ENCODE peak calls at places on chromosomes 13 and 19, in eight cellular contexts. One of them, this sample, is unnamed.

GRCh38 chr13:76882431-76882830 is 3.8 kb downstream of the KCTD12 start:
- DNase-seq in transverse colon: peak; percentile 11
- DNase-seq in thoracic aorta: no peak
- DNase-seq in psoas muscle: no peak
- DNase-seq in heart right ventricle: no peak
- DNase-seq in fibroblast of lung: peak; percentile 74
- DNase-seq in A673: no peak
- DNase-seq in ovary: no peak
- DNase-seq in this sample: no peak

GRCh38 chr13:74214321-74214720 is 80.1 kb upstream of the KLF12 start:
- DNase-seq in ovary: no peak
- DNase-seq in thoracic aorta: no peak
- DNase-seq in A673: no peak
- DNase-seq in fibroblast of lung: no peak
- DNase-seq in transverse colon: no peak
- DNase-seq in psoas muscle: no peak
- DNase-seq in heart right ventricle: no peak
- DNase-seq in this sample: no peak

GRCh38 chr19:14407889-14408640 is 11.1 kb downstream of the DDX39A start:
- DNase-seq in ovary: no peak
- DNase-seq in heart right ventricle: no peak
- DNase-seq in thoracic aorta: no peak
- DNase-seq in fibroblast of lung: no peak
- DNase-seq in A673: no peak
- DNase-seq in psoas muscle: no peak
- DNase-seq in transverse colon: peak; percentile 87
- DNase-seq in this sample: no peak

GRCh38 chr19:14890616-14891379 is 4.9 kb upstream of the OR7A17 start:
- DNase-seq in heart right ventricle: no peak
- DNase-seq in thoracic aorta: no peak
- DNase-seq in A673: no peak
- DNase-seq in fibroblast of lung: no peak
- DNase-seq in psoas muscle: no peak
- DNase-seq in ovary: no peak
- DNase-seq in transverse colon: peak; percentile 8
- DNase-seq in this sample: no peak

GRCh38 chr13:110156186-110157065 is 150.5 kb downstream of the COL4A1 start:
- DNase-seq in heart right ventricle: no peak
- DNase-seq in psoas muscle: no peak
- DNase-seq in transverse colon: no peak
- DNase-seq in ovary: no peak
- DNase-seq in A673: no peak
- DNase-seq in thoracic aorta: no peak
- DNase-seq in fibroblast of lung: peak; percentile 27
- DNase-seq in this sample: no peak

GRCh38 chr19:52007436-52007804 is 591 bp downstream of the ZNF615 start:
- DNase-seq in thoracic aorta: no peak
- DNase-seq in transverse colon: no peak
- DNase-seq in heart right ventricle: no peak
- DNase-seq in fibroblast of lung: no peak
- DNase-seq in psoas muscle: no peak
- DNase-seq in ovary: peak; percentile 25
- DNase-seq in A673: peak; percentile 10
- DNase-seq in this sample: no peak

GRCh38 chr13:102322211-102322610 is 79.6 kb downstream of the FGF14 start:
- DNase-seq in psoas muscle: no peak
- DNase-seq in A673: peak; percentile 90
- DNase-seq in heart right ventricle: no peak
- DNase-seq in transverse colon: no peak
- DNase-seq in fibroblast of lung: no peak
- DNase-seq in thoracic aorta: no peak
- DNase-seq in ovary: no peak
- DNase-seq in this sample: no peak

GRCh38 chr19:42280761-42281174 is 11.7 kb downstream of the CIC start:
- DNase-seq in fibroblast of lung: no peak
- DNase-seq in psoas muscle: peak; percentile 78
- DNase-seq in A673: no peak
- DNase-seq in thoracic aorta: no peak
- DNase-seq in transverse colon: peak; percentile 49
- DNase-seq in heart right ventricle: peak; percentile 62
- DNase-seq in ovary: peak; percentile 83
- DNase-seq in this sample: no peak

GRCh38 chr19:28867978-28868377 is 345.0 kb downstream of the UQCRFS1 start:
- DNase-seq in A673: no peak
- DNase-seq in heart right ventricle: no peak
- DNase-seq in transverse colon: no peak
- DNase-seq in fibroblast of lung: no peak
- DNase-seq in psoas muscle: no peak
- DNase-seq in thoracic aorta: no peak
- DNase-seq in ovary: no peak
- DNase-seq in this sample: no peak

GRCh38 chr19:1856698-1857603 is 6.4 kb downstream of the KLF16 start:
- DNase-seq in ovary: peak; percentile 82
- DNase-seq in fibroblast of lung: peak; percentile 75
- DNase-seq in A673: no peak
- DNase-seq in transverse colon: peak; percentile 96
- DNase-seq in psoas muscle: peak; percentile 88
- DNase-seq in heart right ventricle: peak; percentile 80
- DNase-seq in thoracic aorta: peak; percentile 54
- DNase-seq in this sample: peak; percentile 89

GRCh38 chr19:51788936-51789795 is 5.8 kb upstream of the FPR3 start:
- DNase-seq in A673: no peak
- DNase-seq in transverse colon: no peak
- DNase-seq in psoas muscle: no peak
- DNase-seq in ovary: no peak
- DNase-seq in fibroblast of lung: no peak
- DNase-seq in thoracic aorta: no peak
- DNase-seq in heart right ventricle: no peak
- DNase-seq in this sample: peak; percentile 46

GRCh38 chr19:925087-925911 is 536 bp upstream of the ARID3A start:
- DNase-seq in thoracic aorta: no peak
- DNase-seq in heart right ventricle: peak; percentile 81
- DNase-seq in ovary: peak; percentile 84
- DNase-seq in fibroblast of lung: peak; percentile 82
- DNase-seq in transverse colon: peak; percentile 80
- DNase-seq in A673: peak; percentile 91
- DNase-seq in psoas muscle: peak; percentile 89
- DNase-seq in this sample: peak; percentile 77

GRCh38 chr13:34594507-34594906 is 347.6 kb upstream of the NBEA start:
- DNase-seq in fibroblast of lung: no peak
- DNase-seq in A673: no peak
- DNase-seq in thoracic aorta: no peak
- DNase-seq in psoas muscle: no peak
- DNase-seq in ovary: no peak
- DNase-seq in transverse colon: no peak
- DNase-seq in heart right ventricle: no peak
- DNase-seq in this sample: no peak

DNA sequence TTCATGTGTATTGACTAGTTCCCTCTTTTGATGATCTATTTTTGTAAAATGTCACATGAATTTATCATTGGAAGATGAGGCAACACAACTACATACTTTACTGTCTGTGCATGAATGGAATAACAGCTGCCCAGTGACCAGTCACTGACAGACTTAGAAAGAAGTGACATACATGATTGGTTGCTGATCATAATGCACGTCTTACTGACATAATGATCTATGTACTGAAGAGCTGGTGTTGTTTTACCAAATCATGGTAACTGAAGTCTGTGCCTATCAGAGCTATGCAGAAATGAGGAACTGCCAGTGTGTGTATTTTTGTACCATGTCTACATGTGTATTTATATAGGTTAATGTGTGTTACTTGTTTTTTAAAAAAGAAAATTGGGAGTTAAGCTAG is 26.5 kb downstream of the GPR18 start:
- DNase-seq in fibroblast of lung: no peak
- DNase-seq in A673: no peak
- DNase-seq in transverse colon: no peak
- DNase-seq in heart right ventricle: no peak
- DNase-seq in thoracic aorta: no peak
- DNase-seq in ovary: no peak
- DNase-seq in psoas muscle: no peak
- DNase-seq in this sample: no peak
- H3K27ac ChIP-seq in fibroblast of lung: no peak overlapping the region
- H3K27ac ChIP-seq in A673: no peak overlapping the region
- H3K27ac ChIP-seq in transverse colon: no peak overlapping the region
- H3K27ac ChIP-seq in heart right ventricle: peak overlapping the region; percentile 78
- H3K27ac ChIP-seq in thoracic aorta: no peak overlapping the region
- H3K27ac ChIP-seq in ovary: no peak overlapping the region
- H3K27ac ChIP-seq in psoas muscle: peak overlapping the region; percentile 83
- H3K27ac ChIP-seq in this sample: no peak overlapping the region

DNA sequence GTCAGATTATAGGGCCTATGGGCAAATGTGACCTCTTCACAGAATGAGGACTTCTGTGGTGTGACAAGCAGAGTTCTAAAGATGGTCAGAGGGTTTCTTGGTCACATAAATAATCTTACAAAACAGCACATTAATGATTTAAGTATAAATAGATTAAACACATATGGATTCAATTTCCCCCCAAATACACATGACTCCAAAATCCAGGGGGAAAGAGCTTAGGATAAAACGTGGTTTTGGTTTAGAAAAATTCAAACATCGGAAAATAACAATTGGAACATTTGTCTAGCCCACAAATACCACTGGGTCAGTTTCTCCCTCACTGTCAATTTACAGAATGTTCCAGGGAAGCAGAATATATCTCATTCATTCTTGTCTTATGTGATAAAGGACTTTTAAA is 283.1 kb downstream of the COG6 start:
- DNase-seq in heart right ventricle: no peak
- DNase-seq in A673: no peak
- DNase-seq in psoas muscle: no peak
- DNase-seq in thoracic aorta: no peak
- DNase-seq in ovary: no peak
- DNase-seq in transverse colon: no peak
- DNase-seq in fibroblast of lung: no peak
- DNase-seq in this sample: no peak
- H3K4me1 ChIP-seq in heart right ventricle: no peaks in the 10 kb centered on the region
- H3K4me1 ChIP-seq in A673: peaks cover 4% of the 10 kb centered on the region
- H3K4me1 ChIP-seq in psoas muscle: no peaks in the 10 kb centered on the region
- H3K4me1 ChIP-seq in thoracic aorta: no peaks in the 10 kb centered on the region
- H3K4me1 ChIP-seq in ovary: peaks cover 3% of the 10 kb centered on the region
- H3K4me1 ChIP-seq in transverse colon: no peaks in the 10 kb centered on the region
- H3K4me1 ChIP-seq in fibroblast of lung: no peaks in the 10 kb centered on the region
- H3K4me1 ChIP-seq in this sample: peaks cover 3% of the 10 kb centered on the region

DNA sequence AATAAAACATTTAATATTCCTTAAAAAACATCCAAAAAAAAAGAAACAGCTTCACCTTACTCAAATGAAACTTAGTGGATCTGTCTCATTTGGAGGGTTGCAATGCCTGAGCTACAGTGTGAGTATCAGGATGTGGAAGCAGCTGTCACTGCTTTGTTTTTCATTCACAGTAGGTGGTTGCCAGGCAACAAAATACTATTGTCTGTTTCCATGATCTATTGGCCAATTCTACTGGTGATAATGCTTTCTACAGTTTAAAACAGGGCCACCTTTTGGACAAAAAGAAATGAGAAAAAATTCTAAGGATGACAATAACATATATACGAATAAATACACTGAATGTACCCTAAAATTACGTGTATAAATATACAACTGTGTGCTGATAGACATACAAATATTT is 3.0 kb downstream of the ENOX1 start:
- DNase-seq in fibroblast of lung: peak; percentile 42
- DNase-seq in heart right ventricle: no peak
- DNase-seq in thoracic aorta: no peak
- DNase-seq in psoas muscle: no peak
- DNase-seq in transverse colon: no peak
- DNase-seq in A673: peak; percentile 44
- DNase-seq in ovary: no peak
- DNase-seq in this sample: no peak
- H3K27me3 ChIP-seq in fibroblast of lung: no peaks in the 10 kb centered on the region
- H3K27me3 ChIP-seq in heart right ventricle: peaks cover 20% of the 10 kb centered on the region
- H3K27me3 ChIP-seq in thoracic aorta: no peaks in the 10 kb centered on the region
- H3K27me3 ChIP-seq in psoas muscle: no peaks in the 10 kb centered on the region
- H3K27me3 ChIP-seq in transverse colon: peaks cover 32% of the 10 kb centered on the region
- H3K27me3 ChIP-seq in A673: no peaks in the 10 kb centered on the region
- H3K27me3 ChIP-seq in ovary: no peaks in the 10 kb centered on the region
- H3K27me3 ChIP-seq in this sample: no peaks in the 10 kb centered on the region

GRCh38 chr19:35208121-35208520 is 20.4 kb downstream of the FAM187B start:
- DNase-seq in A673: no peak
- DNase-seq in fibroblast of lung: no peak
- DNase-seq in ovary: no peak
- DNase-seq in psoas muscle: no peak
- DNase-seq in heart right ventricle: no peak
- DNase-seq in thoracic aorta: no peak
- DNase-seq in transverse colon: no peak
- DNase-seq in this sample: no peak

GRCh38 chr19:35205733-35206323 is 22.7 kb downstream of the FAM187B start:
- DNase-seq in fibroblast of lung: no peak
- DNase-seq in A673: no peak
- DNase-seq in ovary: no peak
- DNase-seq in thoracic aorta: no peak
- DNase-seq in psoas muscle: no peak
- DNase-seq in transverse colon: no peak
- DNase-seq in heart right ventricle: no peak
- DNase-seq in this sample: no peak

GRCh38 chr19:35206855-35207254 is 21.7 kb downstream of the FAM187B start:
- DNase-seq in A673: no peak
- DNase-seq in transverse colon: no peak
- DNase-seq in psoas muscle: no peak
- DNase-seq in thoracic aorta: no peak
- DNase-seq in ovary: no peak
- DNase-seq in fibroblast of lung: no peak
- DNase-seq in heart right ventricle: no peak
- DNase-seq in this sample: no peak

GRCh38 chr19:35206379-35206778 is 22.2 kb downstream of the FAM187B start:
- DNase-seq in ovary: no peak
- DNase-seq in A673: no peak
- DNase-seq in fibroblast of lung: no peak
- DNase-seq in transverse colon: peak; percentile 46
- DNase-seq in thoracic aorta: no peak
- DNase-seq in psoas muscle: no peak
- DNase-seq in heart right ventricle: no peak
- DNase-seq in this sample: no peak

DNA sequence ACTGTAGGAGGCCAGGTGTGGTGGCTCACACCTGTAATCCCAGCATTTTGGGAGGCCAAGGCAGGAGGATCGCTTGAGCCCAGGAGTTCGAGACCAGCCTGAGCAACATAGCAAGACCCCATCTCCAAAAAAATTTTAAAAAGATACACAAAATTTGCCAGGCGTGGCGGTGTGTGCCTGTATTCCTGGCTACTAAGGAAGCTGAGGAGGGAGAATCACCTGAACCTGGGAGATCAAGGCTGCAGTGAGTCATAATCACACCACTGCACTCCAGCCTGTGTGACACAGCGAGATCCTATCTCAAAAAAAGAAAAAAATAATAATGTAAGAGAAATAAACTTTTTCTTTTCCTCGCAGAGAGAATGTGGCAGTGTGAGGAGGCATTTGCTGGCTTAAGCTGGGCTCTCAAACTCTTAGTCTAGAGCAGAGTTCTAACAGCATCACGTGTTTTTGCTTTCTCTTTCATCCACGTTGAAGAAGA is 21.1 kb downstream of the FAM187B start:
- DNase-seq in heart right ventricle: no peak
- DNase-seq in psoas muscle: no peak
- DNase-seq in transverse colon: no peak
- DNase-seq in A673: no peak
- DNase-seq in fibroblast of lung: no peak
- DNase-seq in thoracic aorta: no peak
- DNase-seq in ovary: no peak
- DNase-seq in this sample: no peak
- H3K27ac ChIP-seq in heart right ventricle: no peak overlapping the region
- H3K27ac ChIP-seq in psoas muscle: no peak overlapping the region
- H3K27ac ChIP-seq in transverse colon: peak overlapping the region; percentile 70
- H3K27ac ChIP-seq in A673: no peak overlapping the region
- H3K27ac ChIP-seq in fibroblast of lung: no peak overlapping the region
- H3K27ac ChIP-seq in thoracic aorta: no peak overlapping the region
- H3K27ac ChIP-seq in ovary: no peak overlapping the region
- H3K27ac ChIP-seq in this sample: no peak overlapping the region

GRCh38 chr19:18439910-18440237 is 1.9 kb upstream of the ISYNA1 start:
- DNase-seq in ovary: no peak
- DNase-seq in A673: no peak
- DNase-seq in transverse colon: no peak
- DNase-seq in psoas muscle: peak; percentile 65
- DNase-seq in thoracic aorta: no peak
- DNase-seq in heart right ventricle: no peak
- DNase-seq in fibroblast of lung: no peak
- DNase-seq in this sample: no peak
- H3K4me1 ChIP-seq in ovary: peaks cover 12% of the 10 kb centered on the region
- H3K4me1 ChIP-seq in A673: peaks cover 30% of the 10 kb centered on the region
- H3K4me1 ChIP-seq in transverse colon: peaks cover 15% of the 10 kb centered on the region
- H3K4me1 ChIP-seq in psoas muscle: peaks cover 18% of the 10 kb centered on the region
- H3K4me1 ChIP-seq in thoracic aorta: peaks cover 45% of the 10 kb centered on the region
- H3K4me1 ChIP-seq in heart right ventricle: peaks cover 11% of the 10 kb centered on the region
- H3K4me1 ChIP-seq in fibroblast of lung: peaks cover 7% of the 10 kb centered on the region
- H3K4me1 ChIP-seq in this sample: peaks cover 6% of the 10 kb centered on the region